ENCODE peak calls at places on chromosomes 12 and 14, in eight cellular contexts. S, D, P, R, Y, W, B and U are unnamed samples.

GRCh38 chr12:57101892-57102695 is 9.1 kb downstream of the STAT6 start:
- DNase-seq in B (no peak), R (no peak), P (no peak), W (no peak), Y (no peak), S (peak), D (no peak), U (no peak)

GRCh38 chr14:35369701-35370191 is 34.8 kb downstream of the NFKBIA start:
- DNase-seq in Y (peak), W (no peak), B (no peak), P (no peak), R (no peak), D (no peak), S (peak), U (no peak)

GRCh38 chr12:89544730-89545184 is 18.9 kb upstream of the POC1B start:
- DNase-seq in Y (peak), B (no peak), P (no peak), R (no peak), D (peak), S (peak), W (no peak), U (no peak)

GRCh38 chr12:110279976-110280783 is 867 bp upstream of the ATP2A2 start:
- DNase-seq in B (peak), R (no peak), Y (peak), W (peak), P (peak), D (no peak), S (peak), U (peak)

GRCh38 chr14:68018598-68018997 is 199.0 kb downstream of the RAD51B start:
- DNase-seq in W (no peak), R (no peak), B (no peak), Y (no peak), P (no peak), D (no peak), S (no peak), U (no peak)

GRCh38 chr12:46492471-46493351 is 120.1 kb upstream of the SLC38A2 start:
- DNase-seq in B (no peak), Y (no peak), D (no peak), R (no peak), W (no peak), S (peak), P (no peak), U (no peak)

GRCh38 chr14:61176686-61177085 is 104.5 kb downstream of the TMEM30B start:
- DNase-seq in P (no peak), B (no peak), Y (no peak), R (no peak), W (no peak), S (peak), D (no peak), U (no peak)

GRCh38 chr12:19916982-19917381 is 451.4 kb upstream of the PDE3A start:
- DNase-seq in S (no peak), W (no peak), R (no peak), D (no peak), Y (no peak), P (no peak), B (no peak), U (no peak)

GRCh38 chr12:32155911-32156585 is 49.4 kb downstream of the BICD1 start:
- DNase-seq in Y (no peak), S (no peak), P (no peak), W (no peak), D (no peak), B (no peak), R (no peak), U (no peak)

GRCh38 chr12:15699886-15700285 is 89.3 kb downstream of the EPS8 start:
- DNase-seq in B (no peak), S (peak), W (no peak), P (no peak), D (no peak), Y (no peak), R (no peak), U (no peak)

GRCh38 chr12:25058619-25059018 is 109.7 kb upstream of the BCAT1 start:
- DNase-seq in D (no peak), P (no peak), W (no peak), B (no peak), S (no peak), R (no peak), Y (no peak), U (no peak)

GRCh38 chr12:49582840-49583239 is 14.9 kb upstream of the MCRS1 start:
- DNase-seq in W (no peak), P (no peak), D (no peak), S (peak), R (no peak), Y (no peak), B (no peak), U (no peak)

GRCh38 chr14:71776463-71777359 is 155.5 kb upstream of the RGS6 start:
- DNase-seq in S (peak), Y (no peak), W (no peak), D (no peak), R (no peak), B (no peak), P (peak), U (no peak)

GRCh38 chr12:2395352-2395977 is 342.7 kb downstream of the CACNA1C start:
- DNase-seq in S (peak), P (peak), W (peak), Y (peak), R (no peak), D (peak), B (no peak), U (peak)

GRCh38 chr14:21940887-21941855 is 267.6 kb upstream of the OR4E1 start:
- DNase-seq in B (peak), Y (no peak), P (peak), S (peak), D (peak), R (no peak), W (no peak), U (no peak)

GRCh38 chr12:3017281-3017680 is 58.1 kb downstream of the TEAD4 start:
- DNase-seq in P (no peak), D (no peak), R (no peak), S (no peak), Y (no peak), W (no peak), B (no peak), U (no peak)

GRCh38 chr12:107917912-107918800 is 143.7 kb downstream of the ASCL4 start:
- DNase-seq in B (no peak), S (peak), Y (peak), P (no peak), D (peak), R (no peak), W (no peak), U (no peak)

GRCh38 chr14:96027356-96028335 is 11.5 kb upstream of the C14orf132 start:
- DNase-seq in Y (no peak), D (no peak), W (no peak), R (no peak), S (no peak), P (no peak), B (no peak), U (no peak)

GRCh38 chr12:85923767-85924331 is 49.8 kb downstream of the NTS start:
- DNase-seq in R (no peak), W (no peak), Y (no peak), B (no peak), S (peak), D (no peak), P (no peak), U (no peak)

GRCh38 chr12:121767525-121768016 is 25.9 kb downstream of the RHOF start:
- DNase-seq in R (no peak), B (no peak), Y (peak), D (no peak), S (peak), W (no peak), P (no peak), U (no peak)

GRCh38 chr12:31009976-31010375 is 63.7 kb upstream of the DDX11 start:
- DNase-seq in B (no peak), Y (peak), W (no peak), P (no peak), D (no peak), R (no peak), S (no peak), U (no peak)

GRCh38 chr12:6279256-6279628 is 31.2 kb upstream of the PLEKHG6 start:
- DNase-seq in Y (no peak), R (no peak), B (no peak), S (no peak), W (no peak), P (no peak), D (no peak), U (no peak)

GRCh38 chr12:90829044-90829443 is 125.9 kb downstream of the CCER1 start:
- DNase-seq in R (no peak), P (no peak), Y (no peak), S (no peak), W (no peak), D (no peak), B (no peak), U (no peak)

GRCh38 chr12:4432878-4433820 is 12.5 kb downstream of the FGF6 start:
- DNase-seq in B (no peak), W (no peak), P (no peak), S (no peak), Y (no peak), D (peak), R (no peak), U (no peak)

GRCh38 chr14:35730871-35731270 is 78.2 kb downstream of the RALGAPA1 start:
- DNase-seq in R (no peak), W (no peak), P (no peak), S (no peak), B (no peak), Y (no peak), D (no peak), U (no peak)

GRCh38 chr12:68772714-68773113 is 26.7 kb downstream of the SLC35E3 start:
- DNase-seq in Y (no peak), D (no peak), S (no peak), W (no peak), B (no peak), R (no peak), P (no peak), U (no peak)

GRCh38 chr12:121284551-121285390 is 11.7 kb downstream of the CAMKK2 start:
- DNase-seq in R (no peak), S (peak), Y (no peak), W (no peak), D (no peak), B (no peak), P (no peak), U (no peak)

GRCh38 chr12:90043264-90043663 is 334.6 kb upstream of the ATP2B1 start:
- DNase-seq in Y (no peak), B (no peak), W (no peak), P (no peak), S (peak), D (no peak), R (no peak), U (no peak)

GRCh38 chr12:122449317-122449716 is 26.8 kb upstream of the CLIP1 start:
- DNase-seq in P (no peak), W (no peak), D (no peak), R (no peak), S (peak), Y (no peak), B (no peak), U (no peak)

GRCh38 chr14:39211109-39211741 is 22.5 kb upstream of the MIA2 start:
- DNase-seq in B (no peak), Y (no peak), R (no peak), P (no peak), S (no peak), W (no peak), D (no peak), U (no peak)

GRCh38 chr14:100096656-100097055 is 31.4 kb downstream of the EVL start:
- DNase-seq in P (no peak), Y (no peak), B (no peak), W (no peak), D (no peak), S (peak), R (no peak), U (no peak)